ENCODE peak calls at places on chromosomes 5 and 9, in eight cellular contexts. N, Q, D, P, O, H, T and M are unnamed samples.

GRCh38 chr9:69168709-69169217 is 5.3 kb upstream of the TJP2 start:
- DNase-seq in O (peak), Q (peak), P (peak), H (no peak), N (no peak), D (peak), T (no peak), M (no peak)

GRCh38 chr9:28059192-28059591 is 485.9 kb upstream of the C9orf72 start:
- DNase-seq in D (no peak), H (no peak), T (no peak), O (no peak), N (no peak), Q (no peak), P (no peak), M (no peak)

GRCh38 chr9:92183449-92183848 is 68.2 kb upstream of the SPTLC1 start:
- DNase-seq in P (peak), N (no peak), O (no peak), Q (no peak), D (no peak), T (no peak), H (no peak), M (no peak)

GRCh38 chr5:78640622-78641021 is 8.0 kb downstream of the LHFPL2 start:
- DNase-seq in T (no peak), N (no peak), H (no peak), P (no peak), Q (no peak), O (no peak), D (no peak), M (no peak)

GRCh38 chr9:133023117-133023890 is 7.5 kb upstream of the GTF3C5 start:
- DNase-seq in N (no peak), P (peak), O (peak), Q (no peak), D (peak), T (no peak), H (no peak), M (no peak)

GRCh38 chr5:147906326-147907095 is at the start of gene C5orf46:
- DNase-seq in T (no peak), P (no peak), O (no peak), Q (no peak), D (no peak), N (no peak), H (peak), M (no peak)

GRCh38 chr9:111730937-111731567 is 63.7 kb downstream of the SHOC1 start:
- DNase-seq in D (no peak), N (no peak), O (no peak), Q (no peak), T (no peak), P (no peak), H (no peak), M (no peak)

GRCh38 chr9:116209406-116210116 is 56.0 kb downstream of the PAPPA start:
- DNase-seq in P (no peak), N (no peak), H (peak), Q (no peak), O (no peak), T (no peak), D (no peak), M (no peak)

GRCh38 chr5:76546497-76547102 is 76.6 kb downstream of the F2RL2 start:
- DNase-seq in O (no peak), N (no peak), T (no peak), Q (no peak), H (no peak), P (no peak), D (peak), M (no peak)

GRCh38 chr9:78150983-78151356 is 84.9 kb upstream of the CEP78 start:
- DNase-seq in Q (no peak), N (no peak), D (no peak), H (no peak), O (no peak), T (no peak), P (peak), M (no peak)

GRCh38 chr5:168400429-168401220 is 85.6 kb upstream of the RARS1 start:
- DNase-seq in Q (no peak), O (no peak), N (no peak), T (no peak), H (no peak), D (no peak), P (no peak), M (no peak)

GRCh38 chr5:609506-609905 is 2.6 kb upstream of the CEP72 start:
- DNase-seq in N (no peak), Q (no peak), T (no peak), D (peak), O (no peak), P (no peak), H (no peak), M (no peak)

GRCh38 chr5:123964916-123965315 is 452.9 kb downstream of the CSNK1G3 start:
- DNase-seq in T (no peak), H (peak), N (no peak), O (no peak), Q (no peak), P (no peak), D (no peak), M (no peak)

GRCh38 chr9:129202613-129203555 is 24.8 kb upstream of the IER5L start:
- DNase-seq in T (peak), N (peak), Q (peak), P (peak), D (peak), H (peak), O (peak), M (peak)